ENCODE peak calls at places on chromosomes 13 and 19, in four cellular contexts. E is HepG2, O is K562, Y is SK-N-SH. D is an unnamed sample.

GRCh38 chr13:45219938-45220375 is 19.1 kb upstream of the KCTD4 start:
- DNase-seq in E (no peak), O (no peak), Y (no peak), D (no peak)

GRCh38 chr19:33080761-33081681 is at the start of gene GPATCH1:
- DNase-seq in E (peak), O (peak), Y (peak), D (peak)

GRCh38 chr13:78160793-78161192 is 242.2 kb upstream of the EDNRB start:
- DNase-seq in E (no peak), O (no peak), Y (no peak), D (no peak)

GRCh38 chr13:49669735-49670309 is 21.5 kb downstream of the EBPL start:
- DNase-seq in E (peak), O (peak), Y (peak), D (no peak)

GRCh38 chr19:58353717-58354477 is 605 bp upstream of the A1BG start:
- DNase-seq in E (no peak), O (no peak), Y (no peak), D (no peak)

GRCh38 chr19:22144394-22144793 is 52.4 kb downstream of the ZNF676 start:
- DNase-seq in E (no peak), O (peak), Y (peak), D (no peak)

GRCh38 chr19:51098366-51099069 is 9.7 kb downstream of the CTU1 start:
- DNase-seq in E (no peak), O (no peak), Y (no peak), D (no peak)

GRCh38 chr19:17966497-17967257 is at the start of gene KCNN1:
- DNase-seq in E (no peak), O (peak), Y (peak), D (no peak)

GRCh38 chr19:44696939-44697669 is 1.8 kb upstream of the CEACAM16 start:
- DNase-seq in E (no peak), O (no peak), Y (no peak), D (no peak)

GRCh38 chr19:55486043-55486970 is 1.3 kb downstream of the NAT14 start:
- DNase-seq in E (no peak), O (peak), Y (peak), D (no peak)

GRCh38 chr13:49927755-49928154 is 8.4 kb downstream of the SPRYD7 start:
- DNase-seq in E (no peak), O (no peak), Y (no peak), D (no peak)

GRCh38 chr19:45096700-45097099 is 3.7 kb downstream of the PPP1R37 start:
- DNase-seq in E (no peak), O (no peak), Y (no peak), D (no peak)

GRCh38 chr19:23099966-23100365 is 16.9 kb upstream of the ZNF730 start:
- DNase-seq in E (no peak), O (no peak), Y (no peak), D (no peak)

GRCh38 chr13:40916207-40916998 is 102.7 kb downstream of the ELF1 start:
- DNase-seq in E (no peak), O (no peak), Y (peak), D (no peak)

GRCh38 chr13:110312669-110313031 is 5.6 kb downstream of the COL4A2 start:
- DNase-seq in E (no peak), O (no peak), Y (no peak), D (no peak)

GRCh38 chr13:73334459-73334858 is 275.7 kb downstream of the KLF5 start:
- DNase-seq in E (no peak), O (no peak), Y (no peak), D (no peak)

GRCh38 chr13:78497702-78498319 is 105.5 kb downstream of the POU4F1 start:
- DNase-seq in E (no peak), O (no peak), Y (peak), D (no peak)

GRCh38 chr19:4059931-4060620 is 6.6 kb downstream of the ZBTB7A start:
- DNase-seq in E (no peak), O (peak), Y (no peak), D (peak)

GRCh38 chr19:48926909-48927308 is 6.6 kb upstream of the DHDH start:
- DNase-seq in E (no peak), O (peak), Y (no peak), D (no peak)

GRCh38 chr13:46126552-46127171 is 21.8 kb upstream of the CPB2 start:
- DNase-seq in E (peak), O (peak), Y (peak), D (no peak)

GRCh38 chr19:7993560-7993959 is 11.9 kb downstream of the ELAVL1 start:
- DNase-seq in E (no peak), O (no peak), Y (no peak), D (no peak)

GRCh38 chr13:44368062-44368591 is 5.5 kb upstream of the SERP2 start:
- DNase-seq in E (no peak), O (peak), Y (peak), D (no peak)

GRCh38 chr13:83531022-83531421 is 351.3 kb downstream of the SLITRK1 start:
- DNase-seq in E (no peak), O (no peak), Y (no peak), D (no peak)

GRCh38 chr19:6233827-6234511 is 45.8 kb downstream of the MLLT1 start:
- DNase-seq in E (no peak), O (peak), Y (peak), D (no peak)

GRCh38 chr19:19554074-19555023 is 16.3 kb downstream of the CILP2 start:
- DNase-seq in E (no peak), O (peak), Y (peak), D (no peak)

GRCh38 chr13:98206946-98207345 is 29.9 kb upstream of the RNF113B start:
- DNase-seq in E (no peak), O (no peak), Y (no peak), D (no peak)

DNA sequence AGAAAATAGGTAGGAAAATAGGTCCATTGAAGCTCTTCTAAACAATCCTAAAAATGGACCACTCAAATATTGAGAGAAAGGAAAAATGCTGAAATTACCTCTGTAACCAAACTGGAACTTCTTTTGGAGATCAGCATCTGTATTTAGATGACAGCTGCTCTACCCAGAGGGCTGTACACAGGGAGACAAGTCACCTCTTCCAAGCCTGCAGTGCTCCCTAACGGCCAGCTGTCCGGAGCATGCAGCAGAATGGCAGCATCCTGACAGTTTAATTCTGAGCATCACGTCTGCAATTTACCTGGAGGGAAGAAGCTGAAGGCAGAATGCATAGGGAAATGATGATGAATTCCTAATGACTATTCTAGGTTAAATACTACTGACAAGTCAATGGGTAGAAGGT is 62.8 kb upstream of the DIAPH3 start:
- DNase-seq in E (peak), O (peak), Y (peak), D (no peak)
- TF ChIP-seq ZBTB33 in E (no peak), O (no peak), Y (no peak), D (no peak)

GRCh38 chr13:76936736-76937135 is 11.6 kb upstream of the ACOD1 start:
- DNase-seq in E (no peak), O (no peak), Y (no peak), D (no peak)
- TF ChIP-seq RFX5 in E (no peak), O (no peak), Y (no peak), D (no peak)

DNA sequence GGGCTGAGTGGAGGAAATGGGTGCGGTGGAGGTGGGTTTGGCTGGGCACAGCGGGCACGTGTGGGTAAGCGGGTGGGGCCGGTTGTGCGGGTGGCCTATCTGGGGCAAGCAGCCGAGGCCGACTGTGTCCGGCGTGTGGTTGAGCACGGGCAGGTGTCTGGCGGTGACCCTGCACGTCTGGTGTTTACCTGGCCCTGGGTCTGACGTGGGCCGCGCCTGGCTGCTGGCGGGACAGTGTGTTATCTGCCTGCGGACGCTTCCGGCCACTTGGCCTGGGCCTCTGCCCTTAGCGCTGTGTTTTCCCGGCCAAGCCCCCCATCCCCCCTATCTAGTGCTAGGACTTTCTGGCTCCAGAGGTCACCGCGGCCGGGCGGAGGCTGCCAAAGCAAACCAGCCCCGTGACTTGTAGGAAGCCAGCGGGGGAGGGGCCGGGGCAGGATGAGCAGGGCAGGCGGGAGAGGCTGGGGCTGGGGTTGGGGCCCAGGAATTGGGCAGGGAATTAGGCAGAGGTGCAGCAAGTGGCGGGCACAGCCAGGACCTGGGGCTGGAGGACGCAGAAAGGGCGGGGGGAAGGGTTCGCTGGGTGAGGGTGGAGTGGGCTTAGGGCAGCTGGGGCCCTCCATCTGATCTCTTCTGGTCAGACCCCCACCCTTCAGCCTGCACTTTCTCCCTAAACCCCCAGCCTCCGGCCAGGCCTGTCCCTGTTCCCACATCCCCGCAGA is 534 bp upstream of the HPN start:
- DNase-seq in E (peak), O (peak), Y (no peak), D (no peak)
- TF ChIP-seq ZBTB33 in E (peak), O (peak), Y (no peak), D (no peak)

GRCh38 chr19:16076154-16076957 is at the start of gene TPM4:
- DNase-seq in E (peak), O (peak), Y (peak), D (peak)

GRCh38 chr19:16078311-16078758 is 2.0 kb downstream of the TPM4 start:
- DNase-seq in E (no peak), O (no peak), Y (no peak), D (no peak)

GRCh38 chr19:16075430-16076153 is 703 bp upstream of the TPM4 start:
- DNase-seq in E (no peak), O (no peak), Y (no peak), D (no peak)

GRCh38 chr19:16078759-16079707 is 2.7 kb downstream of the TPM4 start:
- DNase-seq in E (peak), O (peak), Y (peak), D (peak)

GRCh38 chr19:16076958-16077611 is 790 bp downstream of the TPM4 start:
- DNase-seq in E (no peak), O (peak), Y (peak), D (no peak)
- TF ChIP-seq RFX5 in E (no peak), O (no peak), Y (no peak), D (no peak)

GRCh38 chr13:27283906-27284523 is 13.4 kb downstream of the RASL11A start:
- DNase-seq in E (no peak), O (no peak), Y (peak), D (no peak)
- TF ChIP-seq ZBTB33 in E (no peak), O (no peak), Y (no peak), D (no peak)

GRCh38 chr19:46373573-46374359 is 26.9 kb downstream of the PPP5C start:
- DNase-seq in E (no peak), O (no peak), Y (peak), D (no peak)
- TF ChIP-seq RFX5 in E (no peak), O (no peak), Y (no peak), D (no peak)

DNA sequence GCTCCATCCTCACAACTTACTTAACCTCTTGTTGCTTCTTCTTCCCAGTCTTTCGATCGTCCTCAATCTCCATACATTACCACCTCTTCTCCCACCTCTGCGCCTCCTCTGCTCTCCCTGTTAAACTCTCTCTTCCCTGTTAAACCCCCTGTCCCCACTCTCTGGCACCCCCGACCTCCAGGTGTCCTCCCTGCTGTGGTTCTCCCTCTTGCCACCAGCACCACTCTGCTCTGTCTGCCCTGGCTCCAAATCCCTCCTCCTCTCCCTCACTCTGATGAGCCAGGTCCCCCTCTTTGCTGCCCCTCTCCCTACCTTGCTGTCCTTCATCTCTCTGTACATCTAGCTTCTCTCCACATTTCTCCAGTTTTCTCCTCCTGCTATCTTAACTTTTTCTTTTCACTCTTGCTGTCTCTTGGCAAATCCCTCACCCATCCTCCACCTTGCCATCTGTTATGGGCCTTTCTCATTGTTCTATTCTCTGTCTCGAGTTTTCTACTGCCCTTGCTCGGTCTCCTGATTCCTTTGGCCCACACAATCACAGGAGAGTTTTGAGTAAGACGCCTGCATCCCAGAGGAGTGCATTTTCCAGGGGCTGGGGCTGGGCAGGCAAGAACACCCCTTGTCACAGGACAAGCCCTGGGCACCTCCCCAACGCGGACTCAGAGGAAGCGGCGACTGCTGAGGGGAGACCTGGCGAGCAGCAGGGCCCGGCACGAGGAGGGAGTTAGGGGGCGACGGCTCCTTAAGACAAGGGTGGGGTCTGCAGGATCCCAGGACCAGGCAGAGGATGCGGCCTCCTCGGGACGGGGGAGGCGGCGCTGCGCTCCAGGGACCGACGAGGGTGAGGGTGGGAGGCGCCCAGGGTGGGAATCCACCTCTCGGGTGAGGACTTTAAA is 21.4 kb upstream of the ERVV-1 start:
- DNase-seq in E (no peak), O (peak), Y (peak), D (no peak)
- TF ChIP-seq ZBTB33 in E (no peak), O (no peak), Y (no peak), D (no peak)

GRCh38 chr13:19927117-19927734 is 31.3 kb upstream of the ZMYM2 start:
- DNase-seq in E (peak), O (no peak), Y (no peak), D (no peak)
- TF ChIP-seq RFX5 in E (no peak), O (no peak), Y (no peak), D (no peak)

GRCh38 chr19:10270180-10270615 is 722 bp upstream of the ICAM1 start:
- DNase-seq in E (no peak), O (peak), Y (peak), D (no peak)
- TF ChIP-seq ZBTB33 in E (no peak), O (peak), Y (no peak), D (no peak)

DNA sequence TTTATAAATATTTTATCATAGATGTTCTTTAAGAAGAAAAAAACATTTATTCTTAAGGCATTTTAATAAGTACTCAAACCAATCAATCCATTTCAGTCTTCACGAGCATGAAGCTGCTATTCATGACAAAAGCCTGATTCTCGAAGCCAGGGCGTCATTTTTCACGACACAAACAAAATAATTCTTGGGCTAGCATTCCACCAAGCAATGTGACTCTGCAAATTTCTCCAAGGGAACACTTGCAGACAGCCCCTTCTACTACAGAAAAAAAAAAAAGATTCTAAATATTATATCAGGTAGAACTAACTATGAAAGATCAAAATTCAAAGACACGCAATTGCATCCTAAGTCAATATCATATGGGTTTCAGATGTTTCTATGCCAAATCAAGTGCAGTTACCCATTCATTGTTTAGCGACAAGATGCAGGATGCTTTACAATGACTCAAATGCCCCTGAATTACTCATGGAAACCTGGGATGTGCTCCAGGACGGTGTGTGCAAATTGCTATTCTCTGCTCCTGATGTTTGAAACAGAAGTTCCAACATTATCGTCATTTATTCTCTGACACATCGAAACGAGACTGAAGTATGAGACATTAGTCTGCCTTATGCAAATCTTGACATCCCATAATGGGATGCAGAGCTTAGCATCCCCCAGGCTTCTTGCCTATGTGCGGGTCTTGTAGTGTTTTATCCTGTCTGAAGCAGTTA is 517.7 kb downstream of the MYO16 start:
- DNase-seq in E (no peak), O (no peak), Y (peak), D (no peak)
- TF ChIP-seq RFX5 in E (no peak), O (no peak), Y (no peak), D (no peak)